ENCODE peak calls at places on chromosomes 6 and 20, in six cellular contexts. Q is activated B cell treated with CpG ODN at 0.5 μM for 24 hours, L is ascending aorta, N is H1, P is cardiac muscle cell, O is astrocyte of the cerebellum. E is an unnamed sample.

GRCh38 chr6:157757430-157758403 is 65.3 kb upstream of the SNX9 start:
- DNase-seq in Q (no peak), L (no peak), N (no peak), P (no peak), O (no peak), E (no peak)

GRCh38 chr6:9112548-9112947 is 677.2 kb upstream of the SLC35B3 start:
- DNase-seq in Q (no peak), L (no peak), N (no peak), P (no peak), O (no peak), E (no peak)

GRCh38 chr6:168232046-168232445 is 87.5 kb downstream of the DACT2 start:
- DNase-seq in Q (no peak), L (no peak), N (no peak), P (peak; percentile 18), O (no peak), E (no peak)

GRCh38 chr6:166615059-166615770 is 11.8 kb downstream of the RPS6KA2 start:
- DNase-seq in Q (no peak), L (peak; percentile 64), N (no peak), P (no peak), O (no peak), E (no peak)

GRCh38 chr20:44010162-44010704 is 95.6 kb downstream of the TOX2 start:
- DNase-seq in Q (no peak), L (no peak), N (no peak), P (no peak), O (no peak), E (no peak)

GRCh38 chr6:22356362-22356940 is 59.6 kb upstream of the PRL start:
- DNase-seq in Q (no peak), L (no peak), N (no peak), P (no peak), O (no peak), E (no peak)

GRCh38 chr20:39935921-39936320 is 753.1 kb downstream of the MAFB start:
- DNase-seq in Q (no peak), L (no peak), N (no peak), P (no peak), O (no peak), E (no peak)

GRCh38 chr20:62762376-62762775 is 33.9 kb upstream of the MRGBP start:
- DNase-seq in Q (no peak), L (no peak), N (no peak), P (no peak), O (no peak), E (no peak)

GRCh38 chr6:136077834-136078576 is 172.1 kb downstream of the MTFR2 start:
- DNase-seq in Q (no peak), L (no peak), N (no peak), P (no peak), O (peak; percentile 91), E (no peak)

GRCh38 chr20:35314460-35315198 is 22.4 kb upstream of the FAM83C start:
- DNase-seq in Q (no peak), L (no peak), N (no peak), P (no peak), O (no peak), E (no peak)

GRCh38 chr6:111566222-111566717 is 39.4 kb downstream of the TRAF3IP2 start:
- DNase-seq in Q (no peak), L (no peak), N (no peak), P (no peak), O (no peak), E (no peak)

GRCh38 chr20:62739067-62739466 is 30.4 kb downstream of the NTSR1 start:
- DNase-seq in Q (no peak), L (no peak), N (no peak), P (no peak), O (no peak), E (no peak)

GRCh38 chr6:121652726-121653623 is 217.5 kb downstream of the GJA1 start:
- DNase-seq in Q (no peak), L (peak; percentile 79), N (no peak), P (no peak), O (no peak), E (no peak)

GRCh38 chr6:25449774-25450173 is 170.6 kb downstream of the CARMIL1 start:
- DNase-seq in Q (no peak), L (no peak), N (no peak), P (peak; percentile 36), O (peak; percentile 31), E (no peak)

GRCh38 chr6:15431762-15432495 is 186.1 kb downstream of the JARID2 start:
- DNase-seq in Q (no peak), L (no peak), N (no peak), P (peak; percentile 67), O (no peak), E (no peak)

E was measured in 8988T.